ENCODE peak calls at places on chromosomes 11 and 22, in nine cellular contexts. One of them, this sample, is unnamed.

GRCh38 chr11:13962562-13963168 is at the start of gene SPON1:
- DNase-seq in esophagus squamous epithelium: no peak
- DNase-seq in effector memory CD8-positive, alpha-beta T cell: peak
- DNase-seq in NCI-H1436: peak
- DNase-seq in iris pigment epithelial cell: no peak
- DNase-seq in NCI-H2171: no peak
- DNase-seq in hippocampal formation: peak
- DNase-seq in caudate nucleus: no peak
- DNase-seq in DMS53: peak
- DNase-seq in this sample: peak

GRCh38 chr11:134014502-134014901 is 54.4 kb upstream of the JAM3 start:
- DNase-seq in esophagus squamous epithelium: no peak
- DNase-seq in effector memory CD8-positive, alpha-beta T cell: no peak
- DNase-seq in NCI-H1436: no peak
- DNase-seq in iris pigment epithelial cell: no peak
- DNase-seq in NCI-H2171: no peak
- DNase-seq in hippocampal formation: no peak
- DNase-seq in caudate nucleus: no peak
- DNase-seq in DMS53: peak
- DNase-seq in this sample: no peak

GRCh38 chr11:1074244-1075221 is at the start of gene MUC2:
- DNase-seq in esophagus squamous epithelium: no peak
- DNase-seq in effector memory CD8-positive, alpha-beta T cell: no peak
- DNase-seq in NCI-H1436: no peak
- DNase-seq in iris pigment epithelial cell: no peak
- DNase-seq in NCI-H2171: no peak
- DNase-seq in hippocampal formation: no peak
- DNase-seq in caudate nucleus: no peak
- DNase-seq in DMS53: no peak
- DNase-seq in this sample: no peak

GRCh38 chr11:70771099-70771885 is 373.0 kb downstream of the CTTN start:
- DNase-seq in esophagus squamous epithelium: no peak
- DNase-seq in effector memory CD8-positive, alpha-beta T cell: no peak
- DNase-seq in NCI-H1436: no peak
- DNase-seq in iris pigment epithelial cell: no peak
- DNase-seq in NCI-H2171: no peak
- DNase-seq in hippocampal formation: no peak
- DNase-seq in caudate nucleus: no peak
- DNase-seq in DMS53: no peak
- DNase-seq in this sample: no peak

GRCh38 chr11:128956401-128957203 is 13.9 kb upstream of the TP53AIP1 start:
- DNase-seq in esophagus squamous epithelium: no peak
- DNase-seq in effector memory CD8-positive, alpha-beta T cell: peak
- DNase-seq in NCI-H1436: peak
- DNase-seq in iris pigment epithelial cell: peak
- DNase-seq in NCI-H2171: peak
- DNase-seq in hippocampal formation: peak
- DNase-seq in caudate nucleus: no peak
- DNase-seq in DMS53: peak
- DNase-seq in this sample: peak

GRCh38 chr11:126122863-126123262 is 60.2 kb upstream of the CDON start:
- DNase-seq in esophagus squamous epithelium: no peak
- DNase-seq in effector memory CD8-positive, alpha-beta T cell: no peak
- DNase-seq in NCI-H1436: no peak
- DNase-seq in iris pigment epithelial cell: no peak
- DNase-seq in NCI-H2171: no peak
- DNase-seq in hippocampal formation: no peak
- DNase-seq in caudate nucleus: no peak
- DNase-seq in DMS53: no peak
- DNase-seq in this sample: no peak

GRCh38 chr11:134527382-134528243 is 115.6 kb upstream of the B3GAT1 start:
- DNase-seq in esophagus squamous epithelium: no peak
- DNase-seq in effector memory CD8-positive, alpha-beta T cell: no peak
- DNase-seq in NCI-H1436: no peak
- DNase-seq in iris pigment epithelial cell: no peak
- DNase-seq in NCI-H2171: no peak
- DNase-seq in hippocampal formation: no peak
- DNase-seq in caudate nucleus: no peak
- DNase-seq in DMS53: no peak
- DNase-seq in this sample: no peak

GRCh38 chr22:29784451-29785361 is 17.5 kb downstream of the UQCR10 start:
- DNase-seq in esophagus squamous epithelium: no peak
- DNase-seq in effector memory CD8-positive, alpha-beta T cell: no peak
- DNase-seq in NCI-H1436: no peak
- DNase-seq in iris pigment epithelial cell: peak
- DNase-seq in NCI-H2171: no peak
- DNase-seq in hippocampal formation: peak
- DNase-seq in caudate nucleus: no peak
- DNase-seq in DMS53: no peak
- DNase-seq in this sample: peak

GRCh38 chr22:44972363-44973083 is 37.3 kb downstream of the PHF21B start:
- DNase-seq in esophagus squamous epithelium: no peak
- DNase-seq in effector memory CD8-positive, alpha-beta T cell: no peak
- DNase-seq in NCI-H1436: no peak
- DNase-seq in iris pigment epithelial cell: no peak
- DNase-seq in NCI-H2171: no peak
- DNase-seq in hippocampal formation: no peak
- DNase-seq in caudate nucleus: no peak
- DNase-seq in DMS53: peak
- DNase-seq in this sample: no peak

GRCh38 chr11:398826-399225 is 4.8 kb downstream of the PKP3 start:
- DNase-seq in esophagus squamous epithelium: no peak
- DNase-seq in effector memory CD8-positive, alpha-beta T cell: no peak
- DNase-seq in NCI-H1436: no peak
- DNase-seq in iris pigment epithelial cell: no peak
- DNase-seq in NCI-H2171: no peak
- DNase-seq in hippocampal formation: no peak
- DNase-seq in caudate nucleus: no peak
- DNase-seq in DMS53: peak
- DNase-seq in this sample: no peak

GRCh38 chr11:44310456-44311272 is 725 bp upstream of the ALX4 start:
- DNase-seq in esophagus squamous epithelium: no peak
- DNase-seq in effector memory CD8-positive, alpha-beta T cell: no peak
- DNase-seq in NCI-H1436: no peak
- DNase-seq in iris pigment epithelial cell: no peak
- DNase-seq in NCI-H2171: no peak
- DNase-seq in hippocampal formation: no peak
- DNase-seq in caudate nucleus: no peak
- DNase-seq in DMS53: peak
- DNase-seq in this sample: no peak

GRCh38 chr11:117300773-117301172 is 9.6 kb downstream of the BACE1-AS start:
- DNase-seq in esophagus squamous epithelium: no peak
- DNase-seq in effector memory CD8-positive, alpha-beta T cell: no peak
- DNase-seq in NCI-H1436: no peak
- DNase-seq in iris pigment epithelial cell: no peak
- DNase-seq in NCI-H2171: no peak
- DNase-seq in hippocampal formation: no peak
- DNase-seq in caudate nucleus: no peak
- DNase-seq in DMS53: no peak
- DNase-seq in this sample: no peak

GRCh38 chr11:69854719-69855118 is 35.5 kb upstream of the FGF3 start:
- DNase-seq in esophagus squamous epithelium: no peak
- DNase-seq in effector memory CD8-positive, alpha-beta T cell: no peak
- DNase-seq in NCI-H1436: no peak
- DNase-seq in iris pigment epithelial cell: peak
- DNase-seq in NCI-H2171: no peak
- DNase-seq in hippocampal formation: no peak
- DNase-seq in caudate nucleus: no peak
- DNase-seq in DMS53: no peak
- DNase-seq in this sample: peak

This sample was measured in choroid plexus epithelial cell.